ENCODE peak calls at places on chromosome 9, in five cellular contexts. K, V, X, L and A are unnamed samples.
A peak's percentile ranks its signal among the peaks of the same experiment; 100 is the strongest.

GRCh38 chr9:106697799-106698591 is 165.0 kb upstream of the ZNF462 start:
- DNase-seq in X (peak; percentile 77), V (peak; percentile 59), K (peak; percentile 30), L (no peak), A (peak; percentile 39)

GRCh38 chr9:1708215-1708614 is 306.9 kb upstream of the SMARCA2 start:
- DNase-seq in X (no peak), L (no peak), V (no peak), K (no peak), A (no peak)

GRCh38 chr9:124381073-124381945 is 33.9 kb downstream of the PSMB7 start:
- DNase-seq in V (no peak), L (no peak), K (no peak), X (no peak), A (no peak)

GRCh38 chr9:133996531-133997520 is 4.7 kb upstream of the VAV2 start:
- DNase-seq in V (no peak), X (no peak), L (no peak), K (no peak), A (no peak)

GRCh38 chr9:134597041-134597913 is 44.3 kb upstream of the COL5A1 start:
- DNase-seq in V (no peak), L (no peak), X (no peak), K (no peak), A (no peak)

GRCh38 chr9:124618476-124618875 is 111.3 kb upstream of the NR5A1 start:
- DNase-seq in L (no peak), X (no peak), V (no peak), K (no peak), A (no peak)

GRCh38 chr9:127721391-127721821 is 5.5 kb downstream of the TTC16 start:
- DNase-seq in L (no peak), X (no peak), V (no peak), K (no peak), A (peak; percentile 67)

GRCh38 chr9:17750285-17750684 is 171.4 kb downstream of the SH3GL2 start:
- DNase-seq in L (no peak), X (no peak), V (no peak), K (no peak), A (no peak)

GRCh38 chr9:130866474-130866965 is 30.1 kb downstream of the QRFP start:
- DNase-seq in X (peak; percentile 79), L (peak; percentile 17), K (peak; percentile 82), V (peak; percentile 72), A (peak; percentile 86)

GRCh38 chr9:76181020-76181641 is 213.1 kb downstream of the RFK start:
- DNase-seq in X (no peak), V (no peak), K (no peak), L (no peak), A (no peak)

GRCh38 chr9:98064623-98065392 is 8.3 kb downstream of the NANS start:
- DNase-seq in V (no peak), X (no peak), L (no peak), K (no peak), A (no peak)

GRCh38 chr9:136007906-136008692 is 46.9 kb upstream of the UBAC1 start:
- DNase-seq in K (no peak), X (no peak), L (no peak), V (no peak), A (no peak)

GRCh38 chr9:128276574-128277270 is 646 bp downstream of the SWI5 start:
- DNase-seq in V (peak; percentile 64), X (peak; percentile 62), K (no peak), L (no peak), A (no peak)

GRCh38 chr9:38443181-38443580 is 18.9 kb upstream of the IGFBPL1 start:
- DNase-seq in X (no peak), V (no peak), K (peak; percentile 47), L (no peak), A (no peak)

GRCh38 chr9:92736816-92737606 is 27.6 kb downstream of the BICD2 start:
- DNase-seq in X (no peak), K (no peak), V (peak; percentile 4), L (no peak), A (no peak)

GRCh38 chr9:14062449-14063187 is 251.3 kb downstream of the NFIB start:
- DNase-seq in V (no peak), L (no peak), K (no peak), X (peak; percentile 53), A (no peak)

GRCh38 chr9:7967093-7967827 is 167.7 kb upstream of the DMAC1 start:
- DNase-seq in V (no peak), L (no peak), X (no peak), K (no peak), A (no peak)

GRCh38 chr9:111621895-111622480 is 9.1 kb upstream of the DNAJC25 start:
- DNase-seq in L (no peak), V (peak; percentile 24), X (peak; percentile 64), K (peak; percentile 45), A (peak; percentile 33)

GRCh38 chr9:108316633-108317032 is 539.2 kb downstream of the ACTL7B start:
- DNase-seq in X (no peak), K (no peak), L (no peak), V (no peak), A (no peak)

GRCh38 chr9:18806277-18806676 is 226.7 kb downstream of the SAXO1 start:
- DNase-seq in K (no peak), X (no peak), L (no peak), V (no peak), A (no peak)

GRCh38 chr9:81517954-81518353 is 171.4 kb downstream of the TLE1 start:
- DNase-seq in X (no peak), V (no peak), K (no peak), L (no peak), A (no peak)

GRCh38 chr9:2545881-2546490 is 75.6 kb upstream of the VLDLR start:
- DNase-seq in L (no peak), V (no peak), X (no peak), K (no peak), A (no peak)

GRCh38 chr9:124480621-124480981 is 26.6 kb downstream of the NR5A1 start:
- DNase-seq in X (peak; percentile 80), V (no peak), K (no peak), L (no peak), A (no peak)

GRCh38 chr9:14687042-14687719 is 6.1 kb downstream of the ZDHHC21 start:
- DNase-seq in K (no peak), L (no peak), V (no peak), X (no peak), A (no peak)

GRCh38 chr9:37976714-37977477 is 73.0 kb upstream of the SLC25A51 start:
- DNase-seq in V (no peak), K (no peak), L (no peak), X (no peak), A (no peak)

GRCh38 chr9:35757527-35758275 is 3.6 kb upstream of the MSMP start:
- DNase-seq in K (no peak), V (no peak), X (peak; percentile 72), L (no peak), A (no peak)

GRCh38 chr9:105233836-105234235 is 10.6 kb upstream of the SLC44A1 start:
- DNase-seq in K (no peak), X (no peak), V (no peak), L (no peak), A (no peak)

GRCh38 chr9:22203371-22204138 is 194.4 kb upstream of the CDKN2B start:
- DNase-seq in K (no peak), X (no peak), L (no peak), V (no peak), A (no peak)

GRCh38 chr9:93450817-93451761 is at the start of gene FAM120A:
- DNase-seq in V (peak; percentile 73), K (peak; percentile 81), L (no peak), X (peak; percentile 91), A (peak; percentile 79)

GRCh38 chr9:95463145-95464060 is 53.4 kb downstream of the PTCH1 start:
- DNase-seq in L (no peak), X (no peak), V (no peak), K (no peak), A (no peak)

GRCh38 chr9:38008168-38009034 is 60.6 kb downstream of the SHB start:
- DNase-seq in V (no peak), K (peak; percentile 35), L (peak; percentile 56), X (no peak), A (peak; percentile 39)

GRCh38 chr9:124453586-124454191 is 3.4 kb downstream of the ADGRD2 start:
- DNase-seq in K (no peak), X (no peak), V (no peak), L (no peak), A (peak; percentile 65)

GRCh38 chr9:38200431-38200830 is 131.4 kb upstream of the SHB start:
- DNase-seq in L (no peak), V (no peak), X (no peak), K (no peak), A (no peak)

GRCh38 chr9:19629506-19629905 is 159.3 kb downstream of the SLC24A2 start:
- DNase-seq in K (no peak), V (no peak), L (no peak), X (peak; percentile 27), A (no peak)

DNA sequence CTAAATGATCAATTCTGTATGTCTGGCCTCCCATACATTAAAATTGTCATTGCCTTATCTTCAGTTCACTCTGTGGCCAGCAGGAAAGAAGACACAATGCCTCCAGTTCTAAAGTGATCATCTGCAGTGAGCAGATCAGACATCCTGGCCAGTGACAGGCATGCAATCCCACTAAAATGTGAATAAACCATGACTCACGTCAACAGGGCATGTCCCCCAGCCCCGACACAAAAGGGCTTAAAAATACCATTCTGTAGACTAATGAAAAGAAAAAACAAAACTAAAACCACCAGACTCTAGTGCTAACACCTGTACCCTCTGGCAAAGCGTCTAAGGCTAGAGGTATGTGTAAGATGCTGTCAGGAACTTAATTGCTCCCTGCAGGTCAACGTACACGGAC is 38.5 kb downstream of the DDX31 start:
- DNase-seq in K (no peak), L (no peak), V (no peak), X (no peak), A (no peak)
- TF ChIP-seq CTCF in K (no peak), L (no peak), V (no peak), X (no peak), A (no peak)

DNA sequence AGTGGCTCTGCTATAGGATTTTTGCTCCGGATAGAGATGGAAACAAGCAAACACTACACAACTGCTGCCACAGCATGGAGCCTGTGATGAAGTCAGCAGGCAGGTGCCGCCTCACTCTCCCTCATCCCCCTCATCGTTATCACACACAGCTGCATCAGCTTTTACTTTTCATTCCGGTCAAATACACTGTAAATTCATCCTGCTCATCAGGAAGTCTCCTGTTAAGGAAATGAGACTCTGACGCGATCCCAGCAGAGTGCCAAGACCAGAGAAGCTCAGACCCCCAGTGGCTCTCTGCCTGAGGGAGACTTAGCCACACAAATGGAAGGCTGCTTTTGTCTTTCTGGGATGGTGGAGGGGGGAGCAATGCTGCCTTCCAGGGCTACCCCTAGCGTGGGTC is 270.2 kb downstream of the ELAVL2 start:
- DNase-seq in K (no peak), X (no peak), V (no peak), L (no peak), A (no peak)
- TF ChIP-seq EP300 in K (no peak), X (no peak), V (no peak), L (no peak), A (no peak)

GRCh38 chr9:121713400-121714070 is 62.1 kb downstream of the DAB2IP start:
- DNase-seq in V (no peak), K (no peak), L (no peak), X (no peak), A (no peak)
- TF ChIP-seq CTCF in V (no peak), K (no peak), L (no peak), X (no peak), A (no peak)

GRCh38 chr9:91422832-91423711 is 560 bp downstream of the NFIL3 start:
- DNase-seq in V (peak; percentile 82), K (peak; percentile 63), L (no peak), X (no peak), A (peak; percentile 75)
- TF ChIP-seq EP300 in V (peak; percentile 89), K (peak; percentile 92), L (no peak), X (no peak), A (peak; percentile 98)